ENCODE peak calls at places on chromosome 16, in nine cellular contexts. A, U, D, Q, G, R, Y, O and P are unnamed samples.

GRCh38 chr16:49780436-49780835 is 75.5 kb downstream of the ZNF423 start:
- DNase-seq in Q (no peak), A (no peak), G (no peak), U (no peak), O (no peak), R (no peak), Y (no peak), D (no peak), P (no peak)

GRCh38 chr16:6667393-6667792 is 665.3 kb upstream of the RBFOX1 start:
- DNase-seq in G (no peak), R (no peak), U (no peak), Y (no peak), Q (no peak), D (no peak), O (no peak), A (no peak), P (no peak)

GRCh38 chr16:630024-630814 is 566 bp upstream of the WFIKKN1 start:
- DNase-seq in U (no peak), R (no peak), A (no peak), Y (no peak), G (no peak), O (no peak), D (no peak), Q (no peak), P (no peak)

GRCh38 chr16:85393674-85394510 is 219.2 kb upstream of the GSE1 start:
- DNase-seq in U (peak; percentile 67), G (peak; percentile 68), Y (no peak), R (peak; percentile 65), O (peak; percentile 75), A (no peak), Q (peak; percentile 93), D (peak; percentile 27), P (no peak)

GRCh38 chr16:69930117-69930776 is 20.9 kb upstream of the CLEC18A start:
- DNase-seq in Q (peak; percentile 83), R (peak; percentile 38), G (peak; percentile 59), A (peak; percentile 0), Y (peak; percentile 32), U (peak; percentile 63), D (no peak), O (peak; percentile 45), P (no peak)

GRCh38 chr16:21208429-21208828 is 2.9 kb downstream of the ZP2 start:
- DNase-seq in A (no peak), O (no peak), Q (no peak), G (no peak), R (no peak), D (no peak), Y (no peak), U (no peak), P (peak; percentile 6)

GRCh38 chr16:30903596-30903995 is 7.2 kb downstream of the CTF1 start:
- DNase-seq in R (no peak), G (peak; percentile 41), U (no peak), Y (peak; percentile 99), A (peak; percentile 94), D (no peak), O (peak; percentile 16), Q (no peak), P (no peak)

GRCh38 chr16:81029930-81030604 is 5.6 kb upstream of the ATMIN start:
- DNase-seq in D (no peak), U (no peak), Q (no peak), G (peak; percentile 34), R (no peak), A (no peak), O (peak; percentile 32), Y (no peak), P (no peak)

GRCh38 chr16:25109643-25110042 is 1.9 kb upstream of the LCMT1 start:
- DNase-seq in U (no peak), G (no peak), Q (no peak), A (no peak), O (no peak), Y (no peak), D (no peak), R (no peak), P (no peak)

GRCh38 chr16:75402821-75403475 is 30.4 kb downstream of the CFDP1 start:
- DNase-seq in A (no peak), O (no peak), G (no peak), Y (peak; percentile 31), D (no peak), R (no peak), Q (peak; percentile 12), U (peak; percentile 39), P (no peak)

GRCh38 chr16:10390867-10391266 is 5.0 kb downstream of the ATF7IP2 start:
- DNase-seq in Y (no peak), R (no peak), U (no peak), A (no peak), O (no peak), G (no peak), Q (no peak), D (no peak), P (no peak)

GRCh38 chr16:26365555-26365954 is 673.8 kb downstream of the HS3ST4 start:
- DNase-seq in G (no peak), U (no peak), A (no peak), O (no peak), Y (no peak), R (no peak), Q (no peak), D (no peak), P (no peak)

GRCh38 chr16:56988161-56988947 is 1.0 kb upstream of the NLRC5 start:
- DNase-seq in Q (no peak), Y (no peak), R (no peak), O (no peak), A (no peak), U (no peak), D (no peak), G (no peak), P (no peak)

GRCh38 chr16:51569204-51569911 is 418.3 kb upstream of the SALL1 start:
- DNase-seq in R (no peak), G (no peak), Q (peak; percentile 17), Y (no peak), O (no peak), D (no peak), A (no peak), U (no peak), P (no peak)

GRCh38 chr16:19118938-19119431 is 5.2 kb downstream of the ITPRIPL2 start:
- DNase-seq in A (peak; percentile 35), U (peak; percentile 60), O (peak; percentile 63), G (no peak), D (no peak), Y (peak; percentile 51), Q (no peak), R (no peak), P (no peak)

GRCh38 chr16:23691483-23692189 is 12.9 kb downstream of the PLK1 start:
- DNase-seq in U (peak; percentile 52), Y (no peak), Q (no peak), D (no peak), O (no peak), R (no peak), G (no peak), A (no peak), P (no peak)

GRCh38 chr16:22912654-22913053 is 98.7 kb downstream of the HS3ST2 start:
- DNase-seq in U (no peak), D (no peak), G (no peak), Q (no peak), Y (no peak), R (no peak), O (no peak), A (no peak), P (no peak)

GRCh38 chr16:12159028-12159427 is 182.5 kb downstream of the SNX29 start:
- DNase-seq in Q (no peak), O (no peak), Y (no peak), G (no peak), U (no peak), A (no peak), R (no peak), D (no peak), P (no peak)

GRCh38 chr16:85428168-85428898 is 184.8 kb upstream of the GSE1 start:
- DNase-seq in A (no peak), R (peak; percentile 52), G (peak; percentile 64), Y (no peak), D (peak; percentile 7), U (peak; percentile 80), O (peak; percentile 67), Q (peak; percentile 66), P (no peak)

GRCh38 chr16:84952335-84953050 is 58.8 kb downstream of the ZDHHC7 start:
- DNase-seq in R (peak; percentile 59), O (peak; percentile 76), D (peak; percentile 49), A (peak; percentile 12), Y (peak; percentile 69), U (peak; percentile 88), Q (peak; percentile 74), G (peak; percentile 83), P (no peak)

GRCh38 chr16:84380405-84380804 is 12.1 kb downstream of the ATP2C2 start:
- DNase-seq in G (peak; percentile 43), Y (no peak), A (no peak), O (no peak), U (no peak), Q (no peak), R (no peak), D (no peak), P (no peak)

GRCh38 chr16:2786826-2787151 is 571 bp downstream of the PRSS33 start:
- DNase-seq in G (no peak), A (no peak), U (no peak), O (no peak), Q (no peak), D (no peak), Y (no peak), R (no peak), P (no peak)

GRCh38 chr16:88635671-88636070 is 2.7 kb upstream of the IL17C start:
- DNase-seq in A (no peak), O (no peak), Q (no peak), Y (no peak), G (no peak), D (no peak), R (no peak), U (no peak), P (no peak)

GRCh38 chr16:85928411-85928820 is 29.5 kb downstream of the IRF8 start:
- DNase-seq in O (no peak), D (no peak), U (no peak), G (no peak), R (no peak), Q (no peak), A (no peak), Y (peak; percentile 95), P (no peak)

GRCh38 chr16:14501331-14502255 is 128.5 kb downstream of the PARN start:
- DNase-seq in U (peak; percentile 82), R (no peak), A (no peak), Y (no peak), O (no peak), Q (no peak), G (no peak), D (no peak), P (peak; percentile 97)

GRCh38 chr16:69270395-69270794 is 40.8 kb upstream of the VPS4A start:
- DNase-seq in G (no peak), A (no peak), O (no peak), Q (no peak), R (no peak), U (no peak), Y (peak; percentile 55), D (no peak), P (no peak)

GRCh38 chr16:85385463-85386331 is 227.4 kb upstream of the GSE1 start:
- DNase-seq in R (no peak), Y (no peak), O (no peak), U (no peak), D (no peak), A (no peak), G (no peak), Q (no peak), P (no peak)

GRCh38 chr16:1990336-1991134 is 765 bp downstream of the SYNGR3 start:
- DNase-seq in Y (no peak), O (peak; percentile 55), Q (no peak), D (no peak), R (peak; percentile 61), U (peak; percentile 41), G (peak; percentile 45), A (no peak), P (no peak)

GRCh38 chr16:22890976-22891375 is 77.0 kb downstream of the HS3ST2 start:
- DNase-seq in A (no peak), U (peak; percentile 69), G (no peak), Y (no peak), O (no peak), Q (no peak), D (no peak), R (no peak), P (no peak)

GRCh38 chr16:30609002-30609927 is 924 bp downstream of the ZNF689 start:
- DNase-seq in O (peak; percentile 64), D (no peak), A (peak; percentile 35), U (peak; percentile 53), R (peak; percentile 46), Q (peak; percentile 45), Y (no peak), G (peak; percentile 60), P (no peak)

GRCh38 chr16:31754998-31755615 is 118.5 kb upstream of the ZNF267 start:
- DNase-seq in D (no peak), G (no peak), R (no peak), O (no peak), Y (no peak), A (no peak), Q (no peak), U (no peak), P (no peak)